ENCODE peak calls at places on chromosomes 1 and 21, in seven cellular contexts. T is GM23248, F is GM23338, O is neural progenitor cell, N is HCT116, S is hepatocyte, M is PC-3. B is an unnamed sample.

GRCh38 chr21:27132270-27132669 is 165.4 kb upstream of the ADAMTS5 start:
- DNase-seq in N (no peak), O (peak), S (no peak), T (peak), M (no peak), F (no peak), B (no peak)

GRCh38 chr1:168821434-168821833 is 92.4 kb upstream of the DPT start:
- DNase-seq in M (no peak), N (no peak), F (no peak), S (no peak), T (no peak), O (no peak), B (no peak)

GRCh38 chr1:5939268-5940060 is 52.8 kb downstream of the NPHP4 start:
- DNase-seq in O (no peak), F (no peak), N (no peak), T (no peak), M (no peak), S (no peak), B (no peak)

GRCh38 chr1:220879090-220879508 is at the start of gene HLX:
- DNase-seq in T (peak), O (peak), F (peak), N (peak), M (peak), S (peak), B (peak)

GRCh38 chr1:221708987-221709386 is 32.9 kb downstream of the DUSP10 start:
- DNase-seq in O (peak), N (no peak), T (peak), F (peak), M (peak), S (peak), B (no peak)

GRCh38 chr1:226804907-226805759 is 65.3 kb upstream of the PSEN2 start:
- DNase-seq in S (no peak), M (no peak), O (no peak), T (no peak), F (no peak), N (no peak), B (no peak)

GRCh38 chr1:94408104-94408503 is 10.1 kb upstream of the ABCD3 start:
- DNase-seq in S (no peak), O (peak), F (peak), N (no peak), T (no peak), M (no peak), B (no peak)

GRCh38 chr1:245972476-245972875 is 534.6 kb downstream of the SMYD3 start:
- DNase-seq in O (no peak), F (no peak), S (no peak), N (no peak), M (no peak), T (peak), B (no peak)

GRCh38 chr21:45366931-45367401 is 38.0 kb upstream of the COL18A1 start:
- DNase-seq in M (peak), T (peak), S (peak), O (no peak), F (no peak), N (no peak), B (no peak)

GRCh38 chr1:87712261-87712674 is 383.6 kb downstream of the LMO4 start:
- DNase-seq in N (peak), F (no peak), M (peak), S (peak), T (peak), O (no peak), B (no peak)

GRCh38 chr1:17630048-17630830 is 90.7 kb downstream of the ARHGEF10L start:
- DNase-seq in N (no peak), M (no peak), S (no peak), T (peak), O (no peak), F (no peak), B (no peak)

GRCh38 chr1:186375152-186375928 is at the start of the genes ODR4 and TPR:
- DNase-seq in S (peak), N (peak), M (peak), T (peak), F (peak), O (peak), B (peak)

GRCh38 chr1:240526321-240526720 is 85.6 kb downstream of the GREM2 start:
- DNase-seq in S (peak), T (no peak), N (no peak), F (peak), M (no peak), O (peak), B (no peak)
- TF ChIP-seq EZH2phosphoT487 in S (no peak), T (no peak), N (no peak), F (no peak), M (no peak), O (no peak), B (no peak)

DNA sequence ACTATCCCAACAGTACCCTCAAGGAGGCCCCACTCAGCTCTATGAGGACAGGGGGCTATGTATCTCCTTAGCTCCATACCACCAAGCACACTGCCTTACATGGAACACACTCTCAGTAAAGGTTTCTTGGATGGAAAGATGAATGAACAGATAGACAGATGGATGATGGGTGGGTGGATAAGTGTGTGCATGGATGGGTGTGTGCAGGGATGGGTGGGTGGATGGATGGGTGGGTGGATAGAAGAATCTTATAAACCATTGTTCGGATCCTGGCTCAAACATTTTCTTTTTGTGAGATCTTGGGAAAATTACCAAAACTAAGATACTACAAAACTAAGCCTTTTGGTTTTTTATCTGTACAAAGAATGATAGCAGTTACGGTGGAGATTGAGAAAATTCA is 111.0 kb upstream of the NFIA start:
- DNase-seq in M (no peak), N (no peak), S (no peak), T (no peak), O (no peak), F (no peak), B (no peak)
- H3K4me3 ChIP-seq in M (no peak), N (no peak), S (no peak), T (no peak), O (no peak), F (no peak), B (no peak)

DNA sequence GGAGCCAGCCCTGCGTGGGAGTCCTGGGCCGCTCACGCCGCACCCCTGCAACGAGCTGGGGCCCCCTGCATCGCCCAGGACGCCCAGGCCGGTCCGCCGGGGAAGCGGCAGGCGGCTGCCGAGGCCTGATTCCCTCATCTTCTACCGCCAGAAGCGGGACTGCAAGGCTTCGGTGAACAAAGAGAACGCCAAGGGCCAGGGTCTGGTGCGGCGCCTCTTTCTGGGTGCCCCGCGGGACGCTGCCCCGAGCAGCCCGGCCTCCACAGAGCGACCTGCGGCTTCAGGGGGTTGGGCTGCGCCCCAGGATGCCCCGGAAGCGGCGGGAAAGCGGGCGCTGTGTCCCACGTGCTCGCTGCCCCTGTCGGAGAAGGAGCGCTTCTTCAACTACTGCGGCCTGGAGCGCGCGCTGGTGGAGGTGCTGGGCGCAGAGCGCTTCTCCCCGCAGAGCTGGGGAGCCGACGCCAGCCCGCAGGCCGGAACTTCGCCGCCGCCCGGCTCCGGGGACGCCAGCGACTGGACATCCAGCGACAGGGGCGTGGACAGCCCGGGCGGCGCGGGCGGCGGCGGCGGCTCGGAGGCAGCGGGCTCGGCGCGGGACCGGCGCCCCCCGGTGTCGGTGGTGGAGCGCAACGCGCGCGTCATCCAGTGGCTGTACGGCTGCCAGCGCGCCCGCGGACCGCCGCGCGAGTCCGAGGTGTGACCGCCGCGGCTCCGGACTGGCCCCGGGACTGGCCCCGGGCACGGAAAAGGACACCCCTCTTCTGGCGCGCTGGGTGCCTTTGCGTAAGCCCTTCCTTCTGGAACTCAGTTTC is 2.7 kb downstream of the FAM110D start:
- DNase-seq in T (peak), M (peak), N (no peak), O (peak), S (peak), F (peak), B (peak)
- TF ChIP-seq EZH2 in T (no peak), M (no peak), N (no peak), O (peak), S (no peak), F (peak), B (peak)

DNA sequence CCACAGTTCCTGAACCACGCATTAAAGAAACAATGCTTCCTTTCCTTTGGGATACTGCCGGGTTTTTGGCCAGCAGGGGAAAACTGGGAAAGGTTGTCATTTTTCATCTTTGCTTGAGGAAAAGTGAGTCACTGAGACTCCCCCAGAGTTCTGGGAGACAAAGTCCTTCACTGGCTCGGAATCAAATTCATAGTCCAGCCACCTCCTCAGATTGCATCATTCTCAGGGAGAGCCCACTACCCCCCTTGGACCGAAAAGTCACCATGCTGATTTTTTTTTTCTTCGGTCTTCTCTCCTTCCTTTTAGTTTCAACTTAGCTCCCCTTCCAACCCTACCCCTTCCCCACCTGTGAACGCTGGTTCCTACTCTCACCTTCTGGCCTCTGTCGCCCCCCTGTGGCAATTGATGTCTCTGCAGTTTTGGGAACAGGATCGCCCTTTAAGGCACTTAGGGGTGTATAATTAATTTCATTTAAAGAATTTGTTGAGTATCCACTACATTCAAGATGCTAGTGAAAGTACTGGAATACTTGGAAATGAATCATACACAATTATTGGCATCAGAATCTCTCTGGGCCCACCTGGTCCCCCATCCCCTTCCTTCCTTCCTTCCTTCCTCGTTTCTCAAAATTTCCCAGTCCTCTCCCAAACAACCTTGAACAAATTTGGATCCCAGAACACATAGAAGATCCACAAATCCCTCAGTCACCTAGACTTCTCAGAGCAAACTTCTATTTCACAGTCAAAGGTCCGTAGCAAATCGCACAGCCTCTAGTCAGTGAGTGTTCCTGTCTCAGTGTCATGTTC is 6.9 kb downstream of the ACKR1 start:
- DNase-seq in F (peak), T (peak), N (peak), O (peak), S (peak), M (peak), B (peak)
- TF ChIP-seq EZH2phosphoT487 in F (no peak), T (no peak), N (no peak), O (no peak), S (no peak), M (no peak), B (no peak)

GRCh38 chr1:41360074-41361027 is 883 bp upstream of the FOXO6 start:
- DNase-seq in S (peak), N (no peak), O (peak), M (peak), T (no peak), F (peak), B (no peak)
- H3K4me3 ChIP-seq in S (no peak), N (peak), O (peak), M (peak), T (peak), F (peak), B (peak)

GRCh38 chr1:111214086-111214801 is 13.3 kb upstream of the CHI3L2 start:
- DNase-seq in N (no peak), M (no peak), O (no peak), T (no peak), S (no peak), F (no peak), B (peak)

GRCh38 chr1:111214884-111215283 is 12.6 kb upstream of the CHI3L2 start:
- DNase-seq in F (no peak), N (no peak), S (no peak), O (no peak), T (no peak), M (no peak), B (peak)

GRCh38 chr1:111212634-111213335 is 12.3 kb upstream of the DENND2D start:
- DNase-seq in F (no peak), M (no peak), S (no peak), T (no peak), N (no peak), O (no peak), B (no peak)

GRCh38 chr1:111216751-111217150 is 10.8 kb upstream of the CHI3L2 start:
- DNase-seq in N (no peak), T (no peak), O (no peak), M (no peak), F (no peak), S (no peak), B (no peak)

DNA sequence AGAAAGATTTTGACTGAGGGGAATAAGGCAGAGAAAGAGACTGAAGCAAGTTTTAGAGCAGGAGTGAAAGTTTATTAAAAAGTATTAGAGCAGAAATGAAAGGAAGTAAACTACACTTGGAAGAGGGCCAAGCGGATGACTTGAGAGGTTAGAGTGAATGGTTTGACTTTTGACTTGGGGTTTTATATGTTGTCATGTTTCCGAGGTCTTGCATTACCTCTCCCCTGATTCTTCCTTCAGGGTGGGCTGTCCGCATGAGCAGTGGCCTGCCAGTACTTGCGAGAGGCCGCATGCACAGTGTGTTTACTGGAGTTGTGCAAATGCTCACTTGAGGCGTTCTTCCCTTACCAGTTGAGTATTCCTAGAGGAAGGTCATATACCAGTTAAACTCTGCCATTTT is 13.0 kb upstream of the DENND2D start:
- DNase-seq in F (no peak), N (no peak), T (no peak), O (no peak), S (no peak), M (no peak), B (no peak)
- TF ChIP-seq EZH2 in F (no peak), N (no peak), T (no peak), O (no peak), S (no peak), M (no peak), B (no peak)

DNA sequence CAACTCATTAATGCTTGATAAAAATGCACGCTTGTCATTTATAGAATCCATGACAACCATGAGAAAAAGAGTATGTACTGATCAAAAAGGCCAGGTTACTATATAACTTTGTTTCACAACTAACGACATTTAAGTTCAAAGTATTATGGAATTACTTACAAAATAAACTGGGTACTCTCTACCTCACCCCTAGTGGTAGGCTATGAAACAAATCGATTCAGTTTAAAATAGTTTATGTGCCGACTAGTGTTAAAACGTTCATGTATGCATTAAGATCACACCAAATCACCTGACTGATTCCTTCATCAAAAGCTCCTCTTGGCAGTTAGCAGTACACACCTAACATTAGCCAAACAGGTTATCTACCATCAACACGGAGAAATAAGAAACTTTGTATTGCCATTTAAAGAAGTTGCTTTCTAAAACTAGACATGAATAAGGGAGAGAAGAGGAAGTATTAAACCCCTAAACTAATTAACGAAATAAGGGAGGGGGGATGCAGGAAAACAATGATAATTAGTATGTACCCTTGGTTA is 137.1 kb downstream of the AKT3 start:
- DNase-seq in S (no peak), O (no peak), M (peak), F (no peak), T (peak), N (peak), B (no peak)
- TF ChIP-seq EZH2phosphoT487 in S (no peak), O (no peak), M (no peak), F (no peak), T (no peak), N (no peak), B (no peak)

GRCh38 chr1:1115830-1116700 is at the start of gene C1orf159:
- DNase-seq in M (peak), F (peak), O (peak), S (peak), T (peak), N (peak), B (peak)
- H3K4me3 ChIP-seq in M (peak), F (peak), O (peak), S (peak), T (peak), N (peak), B (peak)

GRCh38 chr1:204377800-204378608 is 18.3 kb upstream of the PLEKHA6 start:
- DNase-seq in M (peak), T (peak), N (no peak), F (peak), O (peak), S (peak), B (peak)
- TF ChIP-seq EZH2 in M (no peak), T (peak), N (no peak), F (peak), O (peak), S (peak), B (no peak)

B was measured in MM.1S.